ENCODE peak calls at places on chromosomes 16 and 17, in four cellular contexts. One of them, this sample, is unnamed.

GRCh38 chr17:60165223-60165622 is 15.4 kb downstream of the CA4 start:
- DNase-seq in K562: peak
- DNase-seq in HCT116: no peak
- DNase-seq in neural progenitor cell: no peak
- DNase-seq in this sample: no peak

GRCh38 chr17:49290690-49291326 is 60.2 kb upstream of the PHOSPHO1 start:
- DNase-seq in K562: peak
- DNase-seq in HCT116: peak
- DNase-seq in neural progenitor cell: peak
- DNase-seq in this sample: peak

GRCh38 chr16:49581630-49582298 is 208.2 kb downstream of the C16orf78 start:
- DNase-seq in K562: no peak
- DNase-seq in HCT116: no peak
- DNase-seq in neural progenitor cell: no peak
- DNase-seq in this sample: no peak

GRCh38 chr16:30715777-30716445 is 16.9 kb downstream of the SRCAP start:
- DNase-seq in K562: no peak
- DNase-seq in HCT116: no peak
- DNase-seq in neural progenitor cell: no peak
- DNase-seq in this sample: no peak

GRCh38 chr17:56185905-56186783 is 32.9 kb downstream of the ANKFN1 start:
- DNase-seq in K562: no peak
- DNase-seq in HCT116: no peak
- DNase-seq in neural progenitor cell: no peak
- DNase-seq in this sample: peak

GRCh38 chr17:45115015-45115625 is 17.2 kb downstream of the PLCD3 start:
- DNase-seq in K562: no peak
- DNase-seq in HCT116: no peak
- DNase-seq in neural progenitor cell: no peak
- DNase-seq in this sample: no peak

GRCh38 chr17:11935734-11936406 is 61.4 kb downstream of the ZNF18 start:
- DNase-seq in K562: peak
- DNase-seq in HCT116: peak
- DNase-seq in neural progenitor cell: peak
- DNase-seq in this sample: peak

GRCh38 chr17:77729587-77729986 is 228.9 kb upstream of the TNRC6C start:
- DNase-seq in K562: no peak
- DNase-seq in HCT116: no peak
- DNase-seq in neural progenitor cell: no peak
- DNase-seq in this sample: no peak

GRCh38 chr17:28743243-28744103 is at the start of gene TRAF4:
- DNase-seq in K562: peak
- DNase-seq in HCT116: peak
- DNase-seq in neural progenitor cell: peak
- DNase-seq in this sample: peak

GRCh38 chr16:88541831-88542230 is 28.4 kb upstream of the ZC3H18 start:
- DNase-seq in K562: no peak
- DNase-seq in HCT116: no peak
- DNase-seq in neural progenitor cell: no peak
- DNase-seq in this sample: no peak

GRCh38 chr16:53822936-53823529 is 119.1 kb downstream of the FTO start:
- DNase-seq in K562: no peak
- DNase-seq in HCT116: no peak
- DNase-seq in neural progenitor cell: no peak
- DNase-seq in this sample: peak

GRCh38 chr16:15509593-15510520 is 75.5 kb downstream of the BMERB1 start:
- DNase-seq in K562: no peak
- DNase-seq in HCT116: no peak
- DNase-seq in neural progenitor cell: peak
- DNase-seq in this sample: peak

GRCh38 chr16:88010343-88010970 is 59.2 kb downstream of the BANP start:
- DNase-seq in K562: no peak
- DNase-seq in HCT116: no peak
- DNase-seq in neural progenitor cell: no peak
- DNase-seq in this sample: no peak

GRCh38 chr16:79131676-79132075 is 468.9 kb downstream of the MAF start:
- DNase-seq in K562: no peak
- DNase-seq in HCT116: no peak
- DNase-seq in neural progenitor cell: no peak
- DNase-seq in this sample: no peak
- H3K9ac ChIP-seq in K562: no peak
- H3K9ac ChIP-seq in HCT116: no peak
- H3K9ac ChIP-seq in neural progenitor cell: no peak
- H3K9ac ChIP-seq in this sample: no peak

DNA sequence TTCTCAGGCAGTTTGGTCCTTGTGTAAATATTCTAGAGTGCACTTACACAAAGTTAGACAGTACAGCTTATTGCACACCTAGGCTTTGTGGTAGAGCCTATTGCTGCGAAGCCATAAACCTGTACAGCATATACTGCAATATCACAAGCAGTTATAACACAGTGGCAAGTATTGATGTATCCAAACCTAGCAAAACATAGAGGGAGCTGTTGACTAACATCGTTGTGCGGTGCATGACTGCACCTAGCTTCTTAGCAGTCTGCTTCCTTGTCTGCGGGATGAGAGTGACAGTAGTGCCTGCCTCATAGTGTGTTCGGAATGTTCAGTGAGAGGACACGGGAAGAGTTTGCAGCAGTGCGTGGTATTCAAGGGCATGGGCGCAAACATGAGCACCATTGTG is 78.9 kb downstream of the MPRIP start:
- DNase-seq in K562: no peak
- DNase-seq in HCT116: no peak
- DNase-seq in neural progenitor cell: no peak
- DNase-seq in this sample: no peak
- H3K9ac ChIP-seq in K562: no peak
- H3K9ac ChIP-seq in HCT116: no peak
- H3K9ac ChIP-seq in neural progenitor cell: no peak
- H3K9ac ChIP-seq in this sample: no peak

GRCh38 chr16:56488035-56488434 is 31.8 kb downstream of the BBS2 start:
- DNase-seq in K562: no peak
- DNase-seq in HCT116: no peak
- DNase-seq in neural progenitor cell: no peak
- DNase-seq in this sample: no peak

GRCh38 chr16:56493815-56494214 is 26.0 kb downstream of the BBS2 start:
- DNase-seq in K562: no peak
- DNase-seq in HCT116: no peak
- DNase-seq in neural progenitor cell: no peak
- DNase-seq in this sample: no peak

GRCh38 chr16:56493131-56493530 is 26.7 kb downstream of the BBS2 start:
- DNase-seq in K562: no peak
- DNase-seq in HCT116: no peak
- DNase-seq in neural progenitor cell: no peak
- DNase-seq in this sample: no peak

DNA sequence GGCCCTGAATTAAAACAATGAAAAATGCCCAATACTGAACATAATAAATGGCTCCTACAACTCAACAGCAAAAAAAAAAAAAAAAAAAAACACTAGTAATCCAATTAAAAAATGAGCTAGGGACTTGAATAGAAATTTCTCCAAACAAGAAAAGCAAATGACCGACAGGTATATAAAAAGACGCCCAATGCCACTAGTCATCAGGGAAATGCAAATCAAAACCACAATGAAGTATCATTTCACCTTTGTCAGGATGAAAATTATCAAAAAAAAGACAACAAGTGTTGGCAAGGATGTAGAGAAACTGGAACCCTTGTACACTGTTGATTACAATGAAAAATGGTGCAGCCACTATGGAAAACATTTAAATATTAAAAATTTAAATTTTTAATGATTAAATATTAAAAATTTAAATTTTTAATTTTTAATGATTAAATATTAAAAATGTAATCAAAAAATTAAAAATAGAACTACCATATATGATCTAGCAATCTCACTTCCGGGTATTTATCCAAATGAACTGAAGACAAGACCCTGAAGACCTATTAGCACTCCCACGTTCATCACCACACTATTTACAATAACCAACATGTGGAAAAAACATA is 28.1 kb downstream of the BBS2 start:
- DNase-seq in K562: no peak
- DNase-seq in HCT116: no peak
- DNase-seq in neural progenitor cell: no peak
- DNase-seq in this sample: no peak
- H3K9ac ChIP-seq in K562: no peak
- H3K9ac ChIP-seq in HCT116: no peak
- H3K9ac ChIP-seq in neural progenitor cell: no peak
- H3K9ac ChIP-seq in this sample: no peak

GRCh38 chr16:23962001-23962400 is 126.2 kb downstream of the PRKCB start:
- DNase-seq in K562: no peak
- DNase-seq in HCT116: no peak
- DNase-seq in neural progenitor cell: no peak
- DNase-seq in this sample: no peak

GRCh38 chr16:23957287-23957686 is 121.5 kb downstream of the PRKCB start:
- DNase-seq in K562: no peak
- DNase-seq in HCT116: no peak
- DNase-seq in neural progenitor cell: no peak
- DNase-seq in this sample: no peak

GRCh38 chr16:23960081-23960499 is 124.3 kb downstream of the PRKCB start:
- DNase-seq in K562: no peak
- DNase-seq in HCT116: no peak
- DNase-seq in neural progenitor cell: no peak
- DNase-seq in this sample: no peak

GRCh38 chr16:23959801-23960072 is 124.0 kb downstream of the PRKCB start:
- DNase-seq in K562: no peak
- DNase-seq in HCT116: no peak
- DNase-seq in neural progenitor cell: no peak
- DNase-seq in this sample: no peak

DNA sequence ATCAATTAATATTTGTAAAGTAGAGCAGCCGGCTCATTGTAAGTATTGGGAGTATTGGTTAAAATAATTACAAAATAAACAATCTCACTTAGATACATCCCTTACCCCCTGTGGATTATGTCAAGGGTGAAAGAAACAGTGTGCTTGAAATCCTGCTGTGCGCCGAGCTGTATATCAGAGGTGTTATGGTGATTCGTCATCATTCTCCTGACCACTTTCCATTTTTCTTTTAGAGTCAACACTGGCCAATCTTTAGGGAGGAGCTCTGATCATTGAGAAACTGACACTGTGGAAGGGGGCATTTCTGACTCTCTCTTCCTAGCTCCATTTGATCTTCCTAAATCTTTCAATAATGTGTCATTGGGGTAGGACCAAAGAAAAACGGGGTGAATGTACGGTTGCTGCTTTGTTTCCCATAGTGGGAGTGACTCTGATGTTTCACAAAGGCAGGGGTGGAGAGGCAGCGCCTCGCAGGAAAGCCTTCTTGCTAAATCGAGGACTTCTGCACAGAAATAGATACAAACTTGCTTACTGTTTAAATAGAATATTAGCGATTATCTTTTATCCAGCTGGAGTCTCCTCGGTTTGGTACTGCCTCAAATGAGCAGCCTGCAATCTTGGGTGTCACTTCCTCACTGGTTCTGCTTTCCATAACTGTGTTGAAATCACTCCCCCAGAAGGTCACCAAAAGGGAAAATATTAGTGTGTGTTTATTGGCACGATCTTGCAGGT is 123.5 kb downstream of the PRKCB start:
- DNase-seq in K562: no peak
- DNase-seq in HCT116: no peak
- DNase-seq in neural progenitor cell: no peak
- DNase-seq in this sample: no peak
- H3K9ac ChIP-seq in K562: no peak
- H3K9ac ChIP-seq in HCT116: no peak
- H3K9ac ChIP-seq in neural progenitor cell: no peak
- H3K9ac ChIP-seq in this sample: no peak

GRCh38 chr17:43212641-43213490 is 1.2 kb downstream of the TMEM106A start:
- DNase-seq in K562: no peak
- DNase-seq in HCT116: no peak
- DNase-seq in neural progenitor cell: no peak
- DNase-seq in this sample: peak

GRCh38 chr17:43211480-43212402 is at the start of gene TMEM106A:
- DNase-seq in K562: no peak
- DNase-seq in HCT116: peak
- DNase-seq in neural progenitor cell: peak
- DNase-seq in this sample: peak

GRCh38 chr17:43213545-43213944 is 1.9 kb downstream of the TMEM106A start:
- DNase-seq in K562: no peak
- DNase-seq in HCT116: no peak
- DNase-seq in neural progenitor cell: no peak
- DNase-seq in this sample: no peak

GRCh38 chr17:43211123-43211479 is 574 bp upstream of the TMEM106A start:
- DNase-seq in K562: no peak
- DNase-seq in HCT116: no peak
- DNase-seq in neural progenitor cell: no peak
- DNase-seq in this sample: no peak

DNA sequence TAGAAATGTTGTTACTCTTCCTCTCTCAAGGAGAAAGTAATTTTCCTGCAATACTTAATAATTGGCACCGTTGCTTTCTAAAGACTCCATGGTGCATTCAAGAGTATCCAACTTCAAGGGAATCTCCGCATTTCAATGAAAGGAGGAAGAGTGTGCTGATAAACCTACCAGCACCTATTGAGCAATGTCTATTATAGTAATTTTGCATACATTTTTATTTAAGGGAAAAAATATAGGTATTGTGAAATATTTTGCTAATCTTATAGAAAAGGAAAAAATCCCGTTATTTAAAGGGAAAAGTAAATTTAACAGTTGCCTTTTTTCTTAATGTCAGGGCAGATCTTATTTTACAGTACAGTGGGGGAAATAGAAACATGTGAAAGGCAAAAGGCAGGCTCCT is 1.1 kb upstream of the TMEM106A start:
- DNase-seq in K562: no peak
- DNase-seq in HCT116: no peak
- DNase-seq in neural progenitor cell: no peak
- DNase-seq in this sample: no peak
- H3K9ac ChIP-seq in K562: no peak
- H3K9ac ChIP-seq in HCT116: peak
- H3K9ac ChIP-seq in neural progenitor cell: no peak
- H3K9ac ChIP-seq in this sample: no peak

DNA sequence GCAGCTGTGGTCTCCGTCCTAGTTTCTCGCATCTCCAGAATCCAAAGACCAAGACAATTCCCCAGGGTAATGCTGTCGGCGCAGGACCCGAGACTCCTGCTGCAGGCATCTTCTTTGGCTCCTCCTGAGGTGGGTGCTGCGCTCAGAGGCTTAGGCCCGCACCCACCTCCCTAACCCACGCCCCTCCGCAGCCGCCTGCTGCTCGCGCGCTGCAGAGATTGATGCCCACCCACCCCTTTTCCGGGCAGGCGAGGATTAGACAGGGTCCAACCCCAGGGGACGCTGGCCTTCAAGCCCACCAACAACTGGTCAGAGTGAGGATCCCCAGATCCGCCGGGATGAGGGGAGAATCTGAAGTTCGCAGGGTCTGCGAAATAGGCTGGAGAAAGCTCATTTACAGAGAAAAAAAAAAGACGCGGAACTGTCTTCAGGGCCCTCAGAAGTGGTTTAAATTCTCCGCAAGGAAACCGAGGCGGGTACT is 27.9 kb downstream of the SLFN11 start:
- DNase-seq in K562: no peak
- DNase-seq in HCT116: no peak
- DNase-seq in neural progenitor cell: peak
- DNase-seq in this sample: no peak
- H3K9ac ChIP-seq in K562: no peak
- H3K9ac ChIP-seq in HCT116: no peak
- H3K9ac ChIP-seq in neural progenitor cell: no peak
- H3K9ac ChIP-seq in this sample: no peak

This sample was measured in fibroblast of lung.